ENCODE peak calls at places on chromosomes 4 and X, in five cellular contexts. U is H9, D is thyroid gland, N is esophagus squamous epithelium, R is cardiac muscle cell. W is an unnamed sample.

GRCh38 chr4:2469192-2469984 is 482 bp downstream of the RNF4 start:
- DNase-seq in U (peak; percentile 54), D (peak; percentile 50), N (peak; percentile 13), R (peak; percentile 62), W (peak; percentile 53)

GRCh38 chr4:4591071-4591470 is 49.2 kb upstream of the STX18 start:
- DNase-seq in U (no peak), D (no peak), N (no peak), R (no peak), W (no peak)

GRCh38 chr4:15479089-15479912 is 9.6 kb downstream of the CC2D2A start:
- DNase-seq in U (peak; percentile 86), D (peak; percentile 61), N (no peak), R (peak; percentile 79), W (peak; percentile 92)

GRCh38 chr4:6916587-6917444 is 7.2 kb downstream of the TBC1D14 start:
- DNase-seq in U (no peak), D (no peak), N (no peak), R (no peak), W (peak; percentile 49)

GRCh38 chrX:46180258-46180687 is 364.9 kb downstream of the ZNF674 start:
- DNase-seq in U (no peak), D (peak; percentile 2), N (no peak), R (no peak), W (no peak)

GRCh38 chr4:88745581-88746163 is 48.0 kb upstream of the NAP1L5 start:
- DNase-seq in U (no peak), D (no peak), N (no peak), R (no peak), W (no peak)

GRCh38 chr4:1748465-1748995 is 27.2 kb downstream of the TACC3 start:
- DNase-seq in U (peak; percentile 85), D (peak; percentile 69), N (no peak), R (peak; percentile 91), W (peak; percentile 91)

GRCh38 chrX:38754102-38754790 is 47.0 kb upstream of the MID1IP1 start:
- DNase-seq in U (peak; percentile 32), D (peak; percentile 17), N (no peak), R (peak; percentile 60), W (peak; percentile 29)

GRCh38 chr4:69196209-69196965 is 18.2 kb downstream of the UGT2B11 start:
- DNase-seq in U (no peak), D (no peak), N (no peak), R (no peak), W (no peak)

GRCh38 chr4:2457481-2458295 is 11.2 kb upstream of the RNF4 start:
- DNase-seq in U (peak; percentile 30), D (peak; percentile 24), N (no peak), R (no peak), W (no peak)

GRCh38 chr4:86233681-86234080 is 126.2 kb downstream of the MAPK10 start:
- DNase-seq in U (no peak), D (no peak), N (no peak), R (no peak), W (no peak)

GRCh38 chrX:120718969-120719368 is 89.1 kb upstream of the C1GALT1C1 start:
- DNase-seq in U (no peak), D (no peak), N (no peak), R (no peak), W (no peak)

GRCh38 chr4:117434424-117434823 is 349.0 kb upstream of the TRAM1L1 start:
- DNase-seq in U (no peak), D (no peak), N (no peak), R (no peak), W (no peak)

GRCh38 chr4:53010320-53010719 is 148.2 kb downstream of the RASL11B start:
- DNase-seq in U (no peak), D (no peak), N (no peak), R (no peak), W (no peak)

GRCh38 chr4:38529189-38530115 is 134.5 kb upstream of the KLF3 start:
- DNase-seq in U (no peak), D (peak; percentile 17), N (peak; percentile 34), R (no peak), W (no peak)

GRCh38 chr4:78057135-78057599 is at the start of gene FRAS1:
- DNase-seq in U (peak; percentile 68), D (peak; percentile 65), N (no peak), R (peak; percentile 82), W (peak; percentile 22)

GRCh38 chr4:1351854-1352633 is 5.0 kb downstream of the UVSSA start:
- DNase-seq in U (peak; percentile 91), D (peak; percentile 87), N (no peak), R (peak; percentile 90), W (peak; percentile 90)

GRCh38 chrX:1807301-1807731 is 192.5 kb downstream of the ASMT start:
- DNase-seq in U (peak; percentile 54), D (no peak), N (no peak), R (peak; percentile 14), W (peak; percentile 42)

GRCh38 chrX:132023896-132024386 is 839 bp downstream of the STK26 start:
- DNase-seq in U (peak; percentile 47), D (peak; percentile 0), N (no peak), R (peak; percentile 68), W (no peak)

GRCh38 chrX:3576886-3577516 is 136.4 kb downstream of the PRKX start:
- DNase-seq in U (no peak), D (no peak), N (no peak), R (no peak), W (no peak)

GRCh38 chr4:184513802-184514120 is 39.4 kb upstream of the IRF2 start:
- DNase-seq in U (no peak), D (no peak), N (no peak), R (no peak), W (no peak)

GRCh38 chrX:71923516-71923915 is 12.9 kb downstream of the NHSL2 start:
- DNase-seq in U (no peak), D (no peak), N (no peak), R (no peak), W (peak; percentile 59)

GRCh38 chr4:14313757-14314156 is 686.2 kb upstream of the BOD1L1 start:
- DNase-seq in U (no peak), D (no peak), N (no peak), R (no peak), W (no peak)

GRCh38 chr4:101019941-101020401 is 327.4 kb downstream of the PPP3CA start:
- DNase-seq in U (no peak), D (no peak), N (no peak), R (no peak), W (no peak)

GRCh38 chr4:123444298-123444731 is 47.7 kb downstream of the SPRY1 start:
- DNase-seq in U (peak; percentile 65), D (no peak), N (no peak), R (peak; percentile 71), W (peak; percentile 78)

GRCh38 chrX:132023117-132023895 is at the start of gene STK26:
- DNase-seq in U (peak; percentile 82), D (peak; percentile 55), N (peak; percentile 12), R (peak; percentile 89), W (peak; percentile 71)

GRCh38 chr4:81052119-81053068 is 21.9 kb downstream of the BMP3 start:
- DNase-seq in U (peak; percentile 67), D (peak; percentile 67), N (no peak), R (peak; percentile 85), W (peak; percentile 73)

GRCh38 chr4:181662383-181662782 is 580.8 kb upstream of the TENM3 start:
- DNase-seq in U (no peak), D (no peak), N (no peak), R (peak; percentile 30), W (no peak)

GRCh38 chr4:138310498-138310897 is 68.3 kb upstream of the SLC7A11 start:
- DNase-seq in U (no peak), D (no peak), N (no peak), R (no peak), W (no peak)

GRCh38 chr4:38765391-38765790 is 17.4 kb downstream of the TLR10 start:
- DNase-seq in U (no peak), D (no peak), N (no peak), R (no peak), W (no peak)

GRCh38 chrX:98523026-98523425 is 1639.3 kb downstream of the RPA4 start:
- DNase-seq in U (peak; percentile 39), D (no peak), N (no peak), R (no peak), W (no peak)

GRCh38 chr4:37928896-37929537 is 31.2 kb upstream of the PTTG2 start:
- DNase-seq in U (no peak), D (no peak), N (no peak), R (no peak), W (no peak)

GRCh38 chr4:157075811-157076577 is at the start of gene GLRB:
- DNase-seq in U (peak; percentile 53), D (peak; percentile 32), N (no peak), R (peak; percentile 56), W (peak; percentile 53)

GRCh38 chr4:763922-764321 is 58.3 kb downstream of the PCGF3 start:
- DNase-seq in U (no peak), D (no peak), N (no peak), R (no peak), W (no peak)

GRCh38 chr4:1171306-1172227 is 816 bp downstream of the SPON2 start:
- DNase-seq in U (peak; percentile 59), D (peak; percentile 29), N (no peak), R (peak; percentile 33), W (no peak)

GRCh38 chrX:134932528-134933217 is 58.1 kb upstream of the SMIM10 start:
- DNase-seq in U (no peak), D (no peak), N (no peak), R (no peak), W (no peak)

GRCh38 chr4:8184061-8184460 is 15.0 kb upstream of the SH3TC1 start:
- DNase-seq in U (no peak), D (no peak), N (no peak), R (no peak), W (no peak)
- H3K27ac ChIP-seq in U (no peak overlapping the region), D (no peak overlapping the region), N (peak overlapping the region; percentile 84), R (no peak overlapping the region), W (no peak overlapping the region)

DNA sequence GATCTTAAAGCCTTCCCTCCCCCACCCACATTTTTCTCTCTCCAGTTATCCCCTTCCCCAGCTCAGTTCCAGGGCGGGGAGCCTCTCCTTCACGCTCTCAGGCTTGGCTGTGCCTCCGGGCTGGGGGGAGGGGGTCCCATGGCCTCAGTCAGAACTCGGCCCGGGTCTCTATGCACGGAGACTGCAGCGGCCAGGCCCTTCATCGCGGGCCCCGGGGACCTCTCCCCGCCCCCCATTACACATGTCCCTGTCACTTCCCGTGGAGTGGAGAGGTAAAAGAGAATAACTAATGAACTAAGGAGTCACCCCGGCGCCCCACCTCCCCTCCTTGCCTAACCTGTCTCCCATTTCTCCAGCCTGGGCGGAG is 838 bp upstream of the PRICKLE3 start:
- DNase-seq in U (no peak), D (peak; percentile 25), N (no peak), R (peak; percentile 17), W (peak; percentile 51)
- H3K27ac ChIP-seq in U (no peak overlapping the region), D (peak overlapping the region; percentile 68), N (peak overlapping the region; percentile 92), R (peak overlapping the region; percentile 46), W (peak overlapping the region; percentile 78)

GRCh38 chr4:43732829-43733426 is 715.7 kb downstream of the KCTD8 start:
- DNase-seq in U (no peak), D (no peak), N (no peak), R (no peak), W (no peak)
- H3K27ac ChIP-seq in U (no peak overlapping the region), D (no peak overlapping the region), N (no peak overlapping the region), R (no peak overlapping the region), W (no peak overlapping the region)

GRCh38 chr4:40228497-40229365 is 31.9 kb downstream of the RHOH start:
- DNase-seq in U (peak; percentile 49), D (no peak), N (no peak), R (no peak), W (no peak)

GRCh38 chr4:40227284-40227683 is 30.5 kb downstream of the RHOH start:
- DNase-seq in U (no peak), D (no peak), N (no peak), R (no peak), W (no peak)

GRCh38 chr4:40221744-40222143 is 24.9 kb downstream of the RHOH start:
- DNase-seq in U (no peak), D (no peak), N (no peak), R (no peak), W (no peak)

GRCh38 chr4:40223343-40223742 is 26.5 kb downstream of the RHOH start:
- DNase-seq in U (no peak), D (no peak), N (no peak), R (no peak), W (no peak)

GRCh38 chr4:40225497-40225896 is 28.7 kb downstream of the RHOH start:
- DNase-seq in U (no peak), D (no peak), N (no peak), R (no peak), W (no peak)
- H3K27ac ChIP-seq in U (no peak overlapping the region), D (no peak overlapping the region), N (no peak overlapping the region), R (no peak overlapping the region), W (no peak overlapping the region)